ENCODE peak calls at places on chromosomes 7 and 10, in eight cellular contexts. R, X, Y, W, D, F, P and K are unnamed samples. For H3K4me1, the result is how much of the 10 kb centered on the place peaks cover.

GRCh38 chr10:105950410-105950809 is 1214.1 kb downstream of the SORCS1 start:
- DNase-seq in Y (peak), F (no peak), D (no peak), P (peak), R (peak), W (peak), X (no peak), K (peak)

GRCh38 chr10:71244638-71245419 is 32.5 kb downstream of the UNC5B start:
- DNase-seq in W (peak), Y (peak), P (no peak), R (no peak), X (peak), F (no peak), D (peak), K (peak)

GRCh38 chr7:69708857-69709256 is 110.6 kb downstream of the AUTS2 start:
- DNase-seq in W (no peak), F (no peak), P (peak), X (no peak), D (no peak), Y (peak), R (no peak), K (no peak)

GRCh38 chr10:88672041-88672440 is 7.8 kb downstream of the LIPF start:
- DNase-seq in Y (no peak), D (no peak), F (no peak), P (no peak), R (no peak), W (no peak), X (no peak), K (no peak)

GRCh38 chr10:100766693-100767427 is 21.5 kb downstream of the PAX2 start:
- DNase-seq in D (no peak), W (no peak), P (peak), R (no peak), F (peak), X (no peak), Y (no peak), K (no peak)

GRCh38 chr10:130809761-130810515 is 501.6 kb downstream of the TCERG1L start:
- DNase-seq in P (no peak), D (peak), R (no peak), Y (no peak), X (no peak), F (no peak), W (no peak), K (no peak)

GRCh38 chr7:50728184-50728583 is 54.5 kb downstream of the GRB10 start:
- DNase-seq in F (no peak), W (no peak), X (no peak), D (no peak), Y (peak), P (no peak), R (no peak), K (no peak)

GRCh38 chr10:99658622-99659030 is 683 bp upstream of the ENTPD7 start:
- DNase-seq in R (peak), X (peak), D (no peak), P (no peak), W (peak), Y (peak), F (peak), K (peak)

GRCh38 chr7:14821757-14822480 is 80.6 kb downstream of the DGKB start:
- DNase-seq in W (no peak), X (no peak), D (no peak), P (no peak), F (no peak), Y (no peak), R (no peak), K (no peak)

GRCh38 chr10:17923728-17924127 is 28.0 kb upstream of the SLC39A12 start:
- DNase-seq in P (no peak), X (no peak), W (peak), F (no peak), Y (no peak), D (no peak), R (peak), K (peak)

GRCh38 chr10:48493083-48493871 is 111.6 kb downstream of the ARHGAP22 start:
- DNase-seq in F (peak), R (no peak), P (no peak), Y (peak), D (peak), W (peak), X (no peak), K (no peak)

GRCh38 chr7:70695804-70696104 is 436.2 kb upstream of the GALNT17 start:
- DNase-seq in P (no peak), X (no peak), R (no peak), W (no peak), D (no peak), Y (no peak), F (no peak), K (no peak)

GRCh38 chr7:100584677-100585510 is 1.0 kb downstream of the LRCH4 start:
- DNase-seq in Y (peak), R (peak), D (no peak), X (no peak), F (peak), P (no peak), W (peak), K (peak)

GRCh38 chr7:41207141-41207540 is 495.7 kb downstream of the INHBA start:
- DNase-seq in R (no peak), D (no peak), F (no peak), Y (no peak), W (no peak), X (no peak), P (no peak), K (no peak)

GRCh38 chr7:27094304-27095049 is 1.3 kb downstream of the HOXA1 start:
- DNase-seq in Y (no peak), W (no peak), X (no peak), D (no peak), F (no peak), P (no peak), R (no peak), K (no peak)

GRCh38 chr7:71308105-71308504 is 176.2 kb downstream of the GALNT17 start:
- DNase-seq in R (no peak), D (no peak), X (no peak), Y (peak), W (peak), F (no peak), P (no peak), K (no peak)

GRCh38 chr10:119457966-119458766 is 84.4 kb downstream of the RGS10 start:
- DNase-seq in Y (no peak), P (no peak), F (no peak), R (no peak), D (no peak), X (no peak), W (no peak), K (no peak)
- TF ChIP-seq CTCF in Y (no peak), P (no peak), F (no peak), R (no peak), D (no peak), X (no peak), W (no peak), K (no peak)

GRCh38 chr7:157861551-157861950 is 524.7 kb downstream of the DNAJB6 start:
- DNase-seq in X (no peak), P (no peak), D (no peak), F (no peak), W (no peak), Y (no peak), R (no peak), K (no peak)
- H3K4me1 ChIP-seq in X (under half), P (under half), D (under half), F (under half), W (under half), Y (under half), R (under half), K (under half)

GRCh38 chr7:74220229-74220628 is 10.4 kb downstream of the LAT2 start:
- DNase-seq in Y (no peak), X (no peak), R (no peak), W (no peak), P (no peak), F (no peak), D (no peak), K (peak)
- H3K4me3 ChIP-seq in Y (no peak), X (no peak), R (no peak), W (no peak), P (no peak), F (no peak), D (no peak), K (no peak)

GRCh38 chr7:33107136-33108066 is 1.8 kb downstream of the RP9 start:
- DNase-seq in X (no peak), R (peak), D (no peak), W (no peak), P (peak), Y (peak), F (no peak), K (no peak)

GRCh38 chr7:33111614-33112013 is 2.4 kb upstream of the RP9 start:
- DNase-seq in D (no peak), P (no peak), F (no peak), X (no peak), W (no peak), R (no peak), Y (no peak), K (no peak)

GRCh38 chr7:33109758-33110238 is 594 bp upstream of the RP9 start:
- DNase-seq in F (no peak), P (peak), Y (no peak), W (no peak), D (no peak), X (no peak), R (no peak), K (no peak)

GRCh38 chr7:33108591-33108930 is 643 bp downstream of the RP9 start:
- DNase-seq in Y (no peak), W (no peak), X (no peak), R (peak), D (no peak), P (peak), F (no peak), K (peak)

GRCh38 chr7:33108931-33109757 is at the start of gene RP9:
- DNase-seq in Y (peak), X (peak), R (peak), F (peak), W (peak), P (peak), D (peak), K (peak)
- TF ChIP-seq CTCF in Y (peak), X (peak), R (peak), F (peak), W (peak), P (peak), D (peak), K (peak)